ENCODE peak calls at places on chromosomes 5 and 9, in seven cellular contexts. A is IMR-90, U is neuronal stem cell, X is trophoblast cell, K is H1, N is mesendoderm, C is mesenchymal stem cell. O is an unnamed sample.

GRCh38 chr5:43642428-43642827 is 39.4 kb downstream of the NNT start:
- DNase-seq in A (peak), K (no peak), N (no peak), X (no peak), U (no peak), C (no peak), O (no peak)

GRCh38 chr5:174571662-174572397 is 152.6 kb upstream of the MSX2 start:
- DNase-seq in A (peak), U (no peak), N (peak), K (no peak), X (peak), C (peak), O (peak)

GRCh38 chr9:128372188-128372641 is 1.0 kb downstream of the URM1 start:
- DNase-seq in A (no peak), K (no peak), N (no peak), C (no peak), U (no peak), X (no peak), O (no peak)

GRCh38 chr9:2849943-2850342 is 6.0 kb upstream of the PUM3 start:
- DNase-seq in A (no peak), K (no peak), U (no peak), C (no peak), X (no peak), N (no peak), O (no peak)

GRCh38 chr9:112091805-112092204 is 83.3 kb downstream of the SUSD1 start:
- DNase-seq in C (no peak), X (no peak), A (peak), N (peak), U (no peak), K (no peak), O (peak)

GRCh38 chr9:35813434-35814105 is 1.3 kb downstream of the HINT2 start:
- DNase-seq in C (peak), X (peak), A (peak), N (peak), K (no peak), U (no peak), O (peak)

GRCh38 chr9:19720374-19720773 is 68.5 kb downstream of the SLC24A2 start:
- DNase-seq in C (peak), K (no peak), U (peak), X (peak), N (peak), A (peak), O (no peak)

GRCh38 chr5:129904102-129904666 is at the start of gene CHSY3:
- DNase-seq in N (peak), C (peak), X (peak), U (peak), A (peak), K (peak), O (peak)

GRCh38 chr5:137078171-137078665 is 420.9 kb downstream of the SPOCK1 start:
- DNase-seq in A (peak), K (no peak), N (peak), X (no peak), C (no peak), U (no peak), O (peak)

GRCh38 chr5:176365663-176366574 is 632 bp downstream of the ARL10 start:
- DNase-seq in U (peak), X (no peak), K (peak), A (peak), C (peak), N (peak), O (peak)

GRCh38 chr5:155193483-155194107 is 180.0 kb downstream of the KIF4B start:
- DNase-seq in X (no peak), C (no peak), K (no peak), A (no peak), U (no peak), N (no peak), O (no peak)

GRCh38 chr9:134253596-134254205 is 72.6 kb upstream of the RXRA start:
- DNase-seq in U (no peak), N (no peak), X (no peak), A (peak), K (no peak), C (peak), O (no peak)

GRCh38 chr5:132229236-132229635 is 1.6 kb upstream of the P4HA2 start:
- DNase-seq in K (no peak), A (no peak), C (no peak), U (no peak), N (no peak), X (no peak), O (no peak)

GRCh38 chr5:170296935-170297588 is 515 bp downstream of the LCP2 start:
- DNase-seq in N (no peak), C (no peak), K (no peak), X (no peak), U (no peak), A (no peak), O (no peak)

GRCh38 chr5:142016576-142016975 is 3.7 kb upstream of the GNPDA1 start:
- DNase-seq in U (no peak), C (no peak), K (no peak), A (no peak), N (no peak), X (no peak), O (no peak)

GRCh38 chr9:20557890-20558608 is 64.2 kb downstream of the MLLT3 start:
- DNase-seq in N (no peak), K (no peak), A (no peak), C (no peak), X (no peak), U (no peak), O (no peak)

GRCh38 chr9:121720311-121720991 is 69.0 kb downstream of the DAB2IP start:
- DNase-seq in N (no peak), K (no peak), A (no peak), X (peak), C (no peak), U (no peak), O (no peak)

GRCh38 chr5:42840279-42840678 is 28.6 kb upstream of the SELENOP start:
- DNase-seq in K (no peak), U (no peak), C (peak), N (no peak), X (peak), A (peak), O (no peak)

GRCh38 chr5:176155882-176156497 is 82.2 kb upstream of the SIMC1 start:
- DNase-seq in X (no peak), C (no peak), A (no peak), N (no peak), U (no peak), K (no peak), O (no peak)

GRCh38 chr5:138444774-138445546 is 6.1 kb downstream of the REEP2 start:
- DNase-seq in A (no peak), U (no peak), X (peak), C (no peak), K (no peak), N (no peak), O (no peak)

GRCh38 chr5:138448070-138448469 is 9.2 kb downstream of the REEP2 start:
- DNase-seq in N (no peak), X (no peak), C (no peak), A (no peak), K (peak), U (no peak), O (no peak)

GRCh38 chr5:138444078-138444773 is 5.4 kb downstream of the REEP2 start:
- DNase-seq in C (no peak), X (no peak), K (no peak), A (no peak), U (no peak), N (no peak), O (no peak)

GRCh38 chr5:138448481-138449398 is 9.9 kb downstream of the REEP2 start:
- DNase-seq in N (peak), A (peak), X (no peak), U (no peak), K (no peak), C (peak), O (no peak)

DNA sequence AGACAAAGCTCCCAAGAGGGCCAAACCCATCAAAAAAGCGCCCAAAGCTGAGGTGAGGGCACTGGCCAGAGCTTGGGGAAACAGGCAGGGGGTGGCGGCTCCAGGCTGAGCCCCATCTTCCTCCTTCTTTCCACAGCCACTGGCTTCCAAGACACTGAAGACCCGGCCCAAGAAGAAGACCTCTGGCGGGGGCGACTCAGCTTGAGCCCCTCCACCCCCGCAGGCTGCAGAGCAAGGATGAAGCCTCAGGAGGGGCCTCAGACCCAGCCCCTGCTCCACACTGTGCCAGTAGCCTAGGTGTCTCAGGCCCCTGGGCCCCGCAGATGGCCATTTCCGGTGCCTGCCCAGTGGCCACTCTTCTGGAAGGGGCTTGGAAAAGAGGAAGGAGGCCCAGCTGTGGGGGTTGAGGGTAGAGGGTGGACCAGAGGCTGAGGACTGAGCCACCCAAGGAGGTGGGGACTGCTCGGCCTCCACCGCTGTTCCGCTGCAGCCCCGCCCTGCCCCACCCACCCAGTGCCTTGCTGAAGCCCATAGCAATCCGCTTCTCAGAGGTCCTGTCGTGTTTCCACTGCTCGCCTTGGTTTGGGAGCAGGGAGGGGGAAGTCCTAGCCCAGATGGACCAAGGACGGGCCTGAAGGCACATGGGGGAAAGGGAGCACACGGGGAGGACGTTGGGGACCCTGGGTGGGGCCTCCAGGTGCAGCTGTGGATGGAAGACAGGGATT is 6.9 kb downstream of the REEP2 start:
- DNase-seq in A (no peak), U (no peak), X (no peak), N (no peak), C (no peak), K (no peak), O (no peak)
- H3K4me2 ChIP-seq in A (no peak), U (no peak), X (no peak), N (no peak), C (no peak), K (no peak), O (no peak)

DNA sequence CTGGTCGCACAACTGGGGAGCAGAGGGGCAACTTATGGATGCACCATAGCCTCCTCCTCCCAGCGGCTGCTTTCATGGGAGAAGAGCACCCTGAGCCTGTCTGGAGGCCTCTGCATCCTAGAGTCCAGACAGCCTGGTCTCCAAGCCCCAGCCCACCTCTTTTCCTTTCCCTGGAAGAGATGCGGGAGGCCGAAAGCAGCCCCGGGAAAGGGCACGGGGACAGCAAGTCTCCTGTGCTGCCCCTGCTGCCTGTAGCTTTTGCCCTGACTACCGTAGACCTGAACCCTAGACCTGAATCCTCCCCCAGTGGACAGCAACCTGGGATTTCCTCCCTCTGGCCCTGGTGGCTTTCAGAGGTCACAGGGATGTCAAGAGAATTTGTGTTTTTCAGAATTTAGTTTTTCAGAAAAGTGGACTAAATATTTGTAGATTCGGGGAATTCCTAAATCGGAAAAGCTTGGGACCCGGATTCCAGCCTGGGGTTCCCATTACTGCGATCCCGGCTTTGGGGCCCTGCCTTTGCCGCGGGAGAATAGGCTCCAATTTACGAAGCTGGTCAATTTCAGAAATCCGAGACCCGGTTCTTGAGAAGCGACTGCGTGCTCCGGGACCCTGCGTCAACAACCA is 4.3 kb upstream of the PITX1 start:
- DNase-seq in U (no peak), X (no peak), C (no peak), K (no peak), N (no peak), A (no peak), O (no peak)
- H3K23ac ChIP-seq in U (no peak), X (no peak), C (no peak), K (no peak), N (peak), A (no peak), O (no peak)

DNA sequence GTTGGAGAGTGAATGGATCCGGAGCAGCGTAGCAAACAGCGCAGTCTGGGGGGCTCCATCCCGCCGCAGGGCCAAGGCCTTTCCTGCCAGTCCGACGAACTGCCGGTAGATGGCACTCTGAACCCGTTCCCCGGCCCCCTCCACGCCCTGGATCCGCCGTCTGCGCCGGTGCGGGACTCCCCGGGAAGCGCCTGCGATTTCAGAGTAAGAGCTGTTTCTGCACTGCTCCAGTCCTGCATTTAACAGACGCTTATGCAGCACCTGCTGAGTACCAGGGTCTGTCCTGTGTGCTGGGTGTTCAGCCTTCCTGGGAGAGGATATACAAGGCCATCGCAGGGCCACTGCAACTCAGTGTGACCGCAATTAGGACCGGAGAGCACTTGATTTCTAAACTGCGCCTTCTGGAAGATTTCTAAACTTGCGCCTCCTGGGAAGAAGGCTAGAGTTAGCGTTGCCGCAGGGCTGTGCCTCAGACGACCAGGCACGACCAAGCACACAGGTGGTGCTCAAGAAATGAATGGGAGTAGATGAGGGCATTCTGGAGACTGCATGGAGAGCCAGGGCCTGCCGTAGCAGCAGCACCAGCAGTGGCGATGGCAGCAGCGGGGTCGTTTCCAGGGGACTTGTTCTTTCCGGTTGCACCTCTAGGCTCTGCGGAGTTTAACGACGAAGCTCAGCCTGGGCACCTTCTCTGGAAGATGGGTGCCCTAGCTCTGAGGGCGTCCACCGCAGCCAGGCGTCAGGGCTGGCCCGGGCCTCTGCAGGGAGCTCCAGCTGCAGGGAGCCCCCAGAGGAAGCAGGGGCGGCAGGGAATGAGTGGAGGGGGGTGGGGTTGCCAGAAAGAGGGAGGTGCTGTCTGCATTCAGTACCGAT is 14.3 kb upstream of the TIFAB start:
- DNase-seq in K (peak), U (peak), X (peak), N (peak), A (peak), C (peak), O (peak)
- H3K4me2 ChIP-seq in K (peak), U (peak), X (no peak), N (peak), A (peak), C (peak), O (peak)

DNA sequence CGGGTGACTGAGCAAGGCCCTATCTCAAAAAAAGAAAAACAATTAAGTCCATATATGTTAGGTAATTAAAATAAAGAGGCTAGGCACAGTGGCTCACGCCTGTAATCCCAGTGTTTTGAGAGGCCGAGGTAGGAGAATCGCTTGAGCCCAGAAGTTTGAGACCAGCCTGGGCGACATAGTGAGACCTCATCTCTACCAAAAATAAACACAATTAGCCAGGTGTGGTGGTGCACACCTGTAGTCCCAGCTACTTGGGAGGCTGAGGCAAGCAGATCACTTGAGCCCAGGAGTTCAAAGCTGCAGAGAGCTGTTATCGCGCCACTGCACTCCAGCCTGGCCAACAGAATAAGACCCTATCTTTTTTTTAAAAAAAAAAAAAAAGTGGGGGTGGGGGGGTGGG is 12.3 kb downstream of the WHRN start:
- DNase-seq in U (no peak), C (no peak), X (no peak), N (no peak), K (no peak), A (no peak), O (no peak)
- H3K23ac ChIP-seq in U (no peak), C (no peak), X (no peak), N (no peak), K (no peak), A (no peak), O (no peak)

GRCh38 chr9:133148351-133149129 is 15.2 kb downstream of the GBGT1 start:
- DNase-seq in K (peak), N (peak), U (peak), C (peak), X (peak), A (peak), O (no peak)

GRCh38 chr9:133144887-133145466 is 18.7 kb downstream of the GBGT1 start:
- DNase-seq in K (no peak), X (no peak), N (no peak), A (peak), C (peak), U (no peak), O (no peak)

GRCh38 chr9:133149130-133150015 is 14.3 kb downstream of the GBGT1 start:
- DNase-seq in A (peak), U (peak), K (peak), X (peak), C (peak), N (peak), O (peak)

GRCh38 chr9:133147412-133148271 is 16.1 kb downstream of the GBGT1 start:
- DNase-seq in N (peak), X (peak), C (peak), K (peak), A (peak), U (peak), O (peak)

GRCh38 chr9:133146746-133147411 is 16.8 kb downstream of the GBGT1 start:
- DNase-seq in N (no peak), C (no peak), U (no peak), A (no peak), X (no peak), K (no peak), O (no peak)
- H3K4me2 ChIP-seq in N (no peak), C (peak), U (peak), A (no peak), X (no peak), K (no peak), O (no peak)

DNA sequence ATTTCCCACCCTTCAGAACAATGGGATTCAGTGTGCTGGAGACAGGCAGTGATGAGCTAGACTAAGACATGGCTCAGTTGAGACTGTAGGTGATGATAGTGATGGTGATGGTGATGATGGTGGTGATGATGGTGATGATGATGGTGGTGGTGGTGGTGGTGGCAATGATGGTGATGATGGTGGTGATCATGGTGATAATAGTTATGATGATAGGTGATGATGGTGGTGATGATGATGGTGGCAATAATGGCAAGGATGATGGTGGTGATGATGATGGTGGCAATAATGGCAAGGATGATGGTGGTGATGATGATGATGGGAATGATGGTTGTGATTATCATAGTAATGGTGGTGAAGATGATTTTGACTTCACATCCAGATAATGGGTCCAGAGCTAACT is 176.7 kb downstream of the NXNL2 start:
- DNase-seq in N (no peak), X (no peak), U (no peak), C (no peak), A (no peak), K (no peak), O (no peak)
- H3K23ac ChIP-seq in N (no peak), X (no peak), U (no peak), C (no peak), A (no peak), K (no peak), O (no peak)

GRCh38 chr5:69086206-69086605 is 7.6 kb upstream of the SLC30A5 start:
- DNase-seq in X (no peak), C (no peak), K (no peak), N (no peak), U (no peak), A (no peak), O (no peak)
- H3K4me2 ChIP-seq in X (no peak), C (no peak), K (no peak), N (no peak), U (no peak), A (no peak), O (no peak)